ENCODE peak calls at places on chromosomes 3 and 15, in four cellular contexts. A is HCT116, N is psoas muscle, H is endothelial cell. D is an unnamed sample.

GRCh38 chr15:39509941-39510845 is 70.7 kb upstream of the THBS1 start:
- DNase-seq in N (peak), H (no peak), A (no peak), D (no peak)

GRCh38 chr3:140243536-140243935 is 308.6 kb downstream of the CLSTN2 start:
- DNase-seq in H (no peak), A (no peak), N (no peak), D (no peak)

GRCh38 chr3:125142418-125142778 is 70.2 kb downstream of the SLC12A8 start:
- DNase-seq in H (no peak), N (no peak), A (no peak), D (no peak)

GRCh38 chr15:57273366-57273765 is 102.9 kb upstream of the CGNL1 start:
- DNase-seq in A (no peak), H (no peak), N (no peak), D (no peak)

GRCh38 chr3:73624363-73625123 is at the start of gene PDZRN3:
- DNase-seq in N (peak), A (no peak), H (peak), D (no peak)

GRCh38 chr15:68052431-68052830 is 1.7 kb upstream of the PIAS1 start:
- DNase-seq in N (no peak), A (no peak), H (no peak), D (no peak)

GRCh38 chr15:58931985-58932384 is 1.5 kb downstream of the SLTM start:
- DNase-seq in N (no peak), A (no peak), H (no peak), D (no peak)

GRCh38 chr15:67173015-67173414 is 81.4 kb downstream of the AAGAB start:
- DNase-seq in A (no peak), H (no peak), N (no peak), D (no peak)

GRCh38 chr15:100759116-100759515 is 120.5 kb upstream of the ALDH1A3 start:
- DNase-seq in N (no peak), H (no peak), A (no peak), D (peak)

GRCh38 chr3:52171577-52172261 is 17.5 kb upstream of the POC1A start:
- DNase-seq in N (no peak), A (peak), H (no peak), D (no peak)
- TF ChIP-seq CTCF in N (no peak), A (no peak), H (no peak), D (peak)

GRCh38 chr3:142226474-142226873 is 1.1 kb upstream of the GK5 start:
- DNase-seq in A (no peak), H (no peak), N (no peak), D (no peak)
- TF ChIP-seq CTCF in A (no peak), H (no peak), N (no peak), D (no peak)

GRCh38 chr15:51298656-51299055 is 39.7 kb downstream of the CYP19A1 start:
- DNase-seq in A (no peak), N (no peak), H (no peak), D (no peak)

GRCh38 chr15:51307325-51307724 is 31.1 kb downstream of the CYP19A1 start:
- DNase-seq in A (no peak), H (no peak), N (no peak), D (no peak)

GRCh38 chr15:51299187-51300015 is 39.0 kb downstream of the CYP19A1 start:
- DNase-seq in N (no peak), H (no peak), A (no peak), D (no peak)

GRCh38 chr15:51303462-51303861 is 34.9 kb downstream of the CYP19A1 start:
- DNase-seq in N (no peak), H (no peak), A (no peak), D (no peak)

DNA sequence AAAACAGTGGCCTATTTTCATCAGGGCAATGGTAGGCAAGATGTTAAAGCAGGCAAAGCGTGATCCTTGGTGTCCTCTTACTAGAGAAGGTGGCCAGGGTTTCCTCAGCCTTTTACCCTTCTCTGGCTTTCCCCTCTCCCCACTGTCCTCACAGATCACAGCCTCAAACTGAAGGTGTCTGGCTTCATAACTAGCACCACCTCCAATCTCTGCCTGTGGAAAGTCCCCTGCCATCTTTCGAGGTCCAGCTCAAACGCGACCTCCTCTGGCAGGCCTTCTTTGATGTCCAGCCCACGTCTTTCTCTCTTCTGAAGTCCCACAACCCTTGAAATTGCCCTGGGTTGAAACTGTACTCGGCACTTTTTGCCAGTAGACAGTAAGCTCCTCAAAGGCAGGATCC is 35.9 kb downstream of the CYP19A1 start:
- DNase-seq in H (no peak), N (no peak), A (no peak), D (no peak)
- TF ChIP-seq CTCF in H (no peak), N (no peak), A (no peak), D (no peak)

GRCh38 chr3:50264389-50264963 is 4.5 kb upstream of the SEMA3B start:
- DNase-seq in N (peak), A (peak), H (peak), D (peak)
- TF ChIP-seq CTCF in N (no peak), A (no peak), H (no peak), D (no peak)

DNA sequence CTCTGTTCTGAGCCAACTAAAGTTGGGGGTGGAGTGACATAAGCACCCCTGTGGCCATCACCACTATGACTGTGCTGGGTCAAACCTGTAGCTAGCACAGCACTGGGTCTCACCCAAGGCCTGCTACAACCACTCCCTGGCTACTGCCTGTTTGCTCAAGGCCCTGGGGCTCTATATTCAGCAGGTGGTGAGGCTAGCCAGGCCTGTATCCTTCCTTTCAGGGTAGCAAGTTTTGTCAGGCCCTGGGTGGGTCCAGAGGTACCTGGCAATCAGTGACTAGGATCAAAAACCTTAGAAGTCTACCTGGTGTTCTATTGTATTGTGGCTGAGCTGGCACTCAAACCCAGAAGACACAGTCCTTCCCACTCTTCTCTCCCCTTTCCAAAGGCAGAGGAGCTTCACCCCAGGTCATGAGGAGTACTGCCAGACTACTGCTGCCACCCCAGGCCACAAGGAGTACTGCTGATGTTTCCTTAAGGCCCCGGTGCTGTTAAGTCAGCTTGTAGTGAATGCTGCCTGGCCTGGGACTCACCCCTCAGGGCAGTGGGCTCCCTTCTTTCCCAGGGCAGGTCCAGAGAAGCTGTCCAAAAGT is 170.8 kb downstream of the IGSF11 start:
- DNase-seq in H (no peak), N (no peak), A (peak), D (no peak)
- TF ChIP-seq CTCF in H (no peak), N (no peak), A (no peak), D (no peak)